ENCODE peak calls at places on chromosomes 13 and 19, in four cellular contexts. One of them, this sample, is unnamed.

GRCh38 chr13:93080587-93080986 is 146.0 kb upstream of the GPC6 start:
- DNase-seq in AG09319: no peak
- DNase-seq in ovary: no peak
- DNase-seq in right lobe of liver: no peak
- DNase-seq in this sample: no peak

GRCh38 chr13:108083056-108083455 is 132.3 kb downstream of the LIG4 start:
- DNase-seq in AG09319: no peak
- DNase-seq in right lobe of liver: no peak
- DNase-seq in ovary: no peak
- DNase-seq in this sample: no peak

GRCh38 chr13:41403983-41404382 is 53.4 kb upstream of the RGCC start:
- DNase-seq in AG09319: no peak
- DNase-seq in ovary: no peak
- DNase-seq in right lobe of liver: no peak
- DNase-seq in this sample: no peak

GRCh38 chr13:20411638-20412342 is 113.9 kb downstream of the CRYL1 start:
- DNase-seq in ovary: no peak
- DNase-seq in right lobe of liver: no peak
- DNase-seq in AG09319: no peak
- DNase-seq in this sample: no peak

GRCh38 chr19:2282062-2282861 is at the start of gene PEAK3:
- DNase-seq in AG09319: no peak
- DNase-seq in ovary: no peak
- DNase-seq in right lobe of liver: peak; percentile 74
- DNase-seq in this sample: no peak

GRCh38 chr13:95714142-95714832 is 37.3 kb downstream of the DNAJC3 start:
- DNase-seq in ovary: no peak
- DNase-seq in right lobe of liver: no peak
- DNase-seq in AG09319: peak; percentile 49
- DNase-seq in this sample: peak; percentile 81

GRCh38 chr19:47035127-47035494 is 13.3 kb downstream of the TMEM160 start:
- DNase-seq in ovary: no peak
- DNase-seq in right lobe of liver: no peak
- DNase-seq in AG09319: no peak
- DNase-seq in this sample: no peak

GRCh38 chr19:48203227-48203793 is 32.8 kb downstream of the ZSWIM9 start:
- DNase-seq in AG09319: no peak
- DNase-seq in right lobe of liver: no peak
- DNase-seq in ovary: no peak
- DNase-seq in this sample: no peak

GRCh38 chr19:12156254-12157058 is at the start of gene ZNF625:
- DNase-seq in AG09319: peak; percentile 65
- DNase-seq in ovary: peak; percentile 85
- DNase-seq in right lobe of liver: peak; percentile 81
- DNase-seq in this sample: peak; percentile 59

GRCh38 chr13:51844862-51845573 is at the start of gene TMEM272:
- DNase-seq in ovary: peak; percentile 33
- DNase-seq in right lobe of liver: peak; percentile 76
- DNase-seq in AG09319: no peak
- DNase-seq in this sample: no peak

GRCh38 chr13:36344886-36345437 is 1.2 kb downstream of the SPART start:
- DNase-seq in AG09319: no peak
- DNase-seq in ovary: peak; percentile 18
- DNase-seq in right lobe of liver: no peak
- DNase-seq in this sample: no peak

GRCh38 chr19:56099638-56100539 is 21.2 kb downstream of the ZNF787 start:
- DNase-seq in AG09319: no peak
- DNase-seq in right lobe of liver: no peak
- DNase-seq in ovary: no peak
- DNase-seq in this sample: no peak

GRCh38 chr19:49539192-49539952 is 11.6 kb downstream of the RCN3 start:
- DNase-seq in AG09319: no peak
- DNase-seq in right lobe of liver: no peak
- DNase-seq in ovary: no peak
- DNase-seq in this sample: no peak

GRCh38 chr19:3554254-3555083 is 2.9 kb downstream of the MFSD12 start:
- DNase-seq in AG09319: no peak
- DNase-seq in ovary: no peak
- DNase-seq in right lobe of liver: no peak
- DNase-seq in this sample: no peak

GRCh38 chr19:2476451-2477140 is 669 bp downstream of the GADD45B start:
- DNase-seq in AG09319: no peak
- DNase-seq in right lobe of liver: peak; percentile 75
- DNase-seq in ovary: peak; percentile 46
- DNase-seq in this sample: no peak

GRCh38 chr19:53868091-53868891 is 608 bp downstream of the MYADM start:
- DNase-seq in right lobe of liver: peak; percentile 60
- DNase-seq in ovary: peak; percentile 59
- DNase-seq in AG09319: no peak
- DNase-seq in this sample: no peak

GRCh38 chr13:51523082-51523518 is 61.2 kb upstream of the WDFY2 start:
- DNase-seq in AG09319: no peak
- DNase-seq in ovary: no peak
- DNase-seq in right lobe of liver: peak; percentile 75
- DNase-seq in this sample: no peak

GRCh38 chr19:54035215-54036178 is 28.2 kb downstream of the VSTM1 start:
- DNase-seq in right lobe of liver: no peak
- DNase-seq in AG09319: peak; percentile 70
- DNase-seq in ovary: no peak
- DNase-seq in this sample: peak; percentile 83

GRCh38 chr13:103203750-103204330 is 137.6 kb upstream of the SLC10A2 start:
- DNase-seq in right lobe of liver: no peak
- DNase-seq in AG09319: no peak
- DNase-seq in ovary: no peak
- DNase-seq in this sample: no peak

GRCh38 chr13:108927615-108928014 is 298.2 kb downstream of the MYO16 start:
- DNase-seq in ovary: no peak
- DNase-seq in AG09319: no peak
- DNase-seq in right lobe of liver: no peak
- DNase-seq in this sample: no peak

GRCh38 chr13:112752711-112753541 is 63.1 kb downstream of the ATP11A start:
- DNase-seq in AG09319: no peak
- DNase-seq in right lobe of liver: no peak
- DNase-seq in ovary: no peak
- DNase-seq in this sample: no peak

GRCh38 chr13:20412761-20413355 is 112.8 kb downstream of the CRYL1 start:
- DNase-seq in AG09319: no peak
- DNase-seq in ovary: no peak
- DNase-seq in right lobe of liver: no peak
- DNase-seq in this sample: no peak

GRCh38 chr19:52248256-52248655 is 21.1 kb upstream of the ZNF766 start:
- DNase-seq in right lobe of liver: peak; percentile 51
- DNase-seq in AG09319: peak; percentile 4
- DNase-seq in ovary: peak; percentile 32
- DNase-seq in this sample: peak; percentile 18

GRCh38 chr13:85313761-85314503 is 485.3 kb downstream of the SLITRK6 start:
- DNase-seq in ovary: no peak
- DNase-seq in right lobe of liver: no peak
- DNase-seq in AG09319: peak; percentile 7
- DNase-seq in this sample: peak; percentile 3

GRCh38 chr13:113943821-113944565 is 29.9 kb downstream of the C13orf46 start:
- DNase-seq in right lobe of liver: no peak
- DNase-seq in AG09319: no peak
- DNase-seq in ovary: no peak
- DNase-seq in this sample: no peak

GRCh38 chr13:51935326-51936171 is 73.8 kb downstream of the CCDC70 start:
- DNase-seq in AG09319: no peak
- DNase-seq in right lobe of liver: no peak
- DNase-seq in ovary: no peak
- DNase-seq in this sample: no peak

GRCh38 chr19:615619-616018 is 17.7 kb downstream of the POLRMT start:
- DNase-seq in ovary: no peak
- DNase-seq in AG09319: no peak
- DNase-seq in right lobe of liver: peak; percentile 40
- DNase-seq in this sample: no peak

GRCh38 chr13:108276060-108276459 is 6.5 kb downstream of the TNFSF13B start:
- DNase-seq in AG09319: no peak
- DNase-seq in ovary: peak; percentile 12
- DNase-seq in right lobe of liver: peak; percentile 55
- DNase-seq in this sample: no peak

GRCh38 chr19:32581704-32582164 is 744 bp downstream of the PDCD5 start:
- DNase-seq in ovary: no peak
- DNase-seq in right lobe of liver: peak; percentile 52
- DNase-seq in AG09319: no peak
- DNase-seq in this sample: no peak

GRCh38 chr19:42601811-42602443 is 7.2 kb upstream of the CEACAM8 start:
- DNase-seq in right lobe of liver: no peak
- DNase-seq in ovary: no peak
- DNase-seq in AG09319: no peak
- DNase-seq in this sample: no peak

GRCh38 chr13:99980201-99981114 is 1.1 kb upstream of the ZIC2 start:
- DNase-seq in ovary: peak; percentile 34
- DNase-seq in AG09319: peak; percentile 5
- DNase-seq in right lobe of liver: peak; percentile 81
- DNase-seq in this sample: no peak

GRCh38 chr13:100836696-100837095 is 162.1 kb upstream of the TMTC4 start:
- DNase-seq in right lobe of liver: no peak
- DNase-seq in ovary: no peak
- DNase-seq in AG09319: no peak
- DNase-seq in this sample: no peak

GRCh38 chr13:57632276-57633140 is 964 bp downstream of the PCDH17 start:
- DNase-seq in AG09319: no peak
- DNase-seq in right lobe of liver: no peak
- DNase-seq in ovary: no peak
- DNase-seq in this sample: no peak

GRCh38 chr13:105446197-105446596 is 1089.3 kb downstream of the EFNB2 start:
- DNase-seq in ovary: no peak
- DNase-seq in AG09319: no peak
- DNase-seq in right lobe of liver: no peak
- DNase-seq in this sample: no peak

GRCh38 chr19:1087813-1088418 is 7.3 kb downstream of the POLR2E start:
- DNase-seq in right lobe of liver: no peak
- DNase-seq in AG09319: no peak
- DNase-seq in ovary: no peak
- DNase-seq in this sample: no peak

GRCh38 chr13:78376033-78376432 is 227.3 kb downstream of the POU4F1 start:
- DNase-seq in AG09319: no peak
- DNase-seq in ovary: no peak
- DNase-seq in right lobe of liver: no peak
- DNase-seq in this sample: no peak

GRCh38 chr19:10289836-10290438 is at the start of gene ICAM5:
- DNase-seq in ovary: no peak
- DNase-seq in right lobe of liver: no peak
- DNase-seq in AG09319: no peak
- DNase-seq in this sample: no peak

GRCh38 chr13:27004866-27005265 is 166.7 kb downstream of the USP12 start:
- DNase-seq in right lobe of liver: no peak
- DNase-seq in AG09319: no peak
- DNase-seq in ovary: no peak
- DNase-seq in this sample: no peak

GRCh38 chr13:76790519-76791289 is 95.5 kb downstream of the KCTD12 start:
- DNase-seq in ovary: no peak
- DNase-seq in AG09319: no peak
- DNase-seq in right lobe of liver: no peak
- DNase-seq in this sample: no peak

GRCh38 chr13:29472317-29472961 is 123.0 kb downstream of the SLC7A1 start:
- DNase-seq in right lobe of liver: no peak
- DNase-seq in AG09319: no peak
- DNase-seq in ovary: no peak
- DNase-seq in this sample: no peak